ENCODE peak calls at places on chromosomes 7 and 10, in nine cellular contexts. One of them, this sample, is unnamed. For H3K4me1, the result is how much of the 10 kb centered on the place peaks cover.

GRCh38 chr10:13690281-13690825 is 103.6 kb downstream of the PRPF18 start:
- DNase-seq in body of pancreas: no peak
- DNase-seq in foreskin keratinocyte: peak
- DNase-seq in aorta: no peak
- DNase-seq in tibial nerve: no peak
- DNase-seq in CD4-positive, CD25-positive, alpha-beta regulatory T cell: no peak
- DNase-seq in GM23338: peak
- DNase-seq in mesenchymal stem cell: no peak
- DNase-seq in Caco-2: peak
- DNase-seq in this sample: no peak

GRCh38 chr10:110845756-110846620 is 25.7 kb upstream of the PDCD4 start:
- DNase-seq in foreskin keratinocyte: no peak
- DNase-seq in CD4-positive, CD25-positive, alpha-beta regulatory T cell: no peak
- DNase-seq in mesenchymal stem cell: no peak
- DNase-seq in tibial nerve: no peak
- DNase-seq in Caco-2: peak
- DNase-seq in GM23338: no peak
- DNase-seq in body of pancreas: peak
- DNase-seq in aorta: no peak
- DNase-seq in this sample: no peak

GRCh38 chr7:134449596-134450194 is 9.2 kb downstream of the AKR1B1 start:
- DNase-seq in body of pancreas: no peak
- DNase-seq in CD4-positive, CD25-positive, alpha-beta regulatory T cell: no peak
- DNase-seq in GM23338: no peak
- DNase-seq in Caco-2: no peak
- DNase-seq in aorta: no peak
- DNase-seq in foreskin keratinocyte: no peak
- DNase-seq in mesenchymal stem cell: peak
- DNase-seq in tibial nerve: no peak
- DNase-seq in this sample: no peak

GRCh38 chr10:79079074-79079397 is 10.3 kb downstream of the ZMIZ1 start:
- DNase-seq in Caco-2: no peak
- DNase-seq in body of pancreas: no peak
- DNase-seq in tibial nerve: no peak
- DNase-seq in mesenchymal stem cell: peak
- DNase-seq in CD4-positive, CD25-positive, alpha-beta regulatory T cell: no peak
- DNase-seq in aorta: no peak
- DNase-seq in foreskin keratinocyte: no peak
- DNase-seq in GM23338: no peak
- DNase-seq in this sample: no peak

GRCh38 chr7:8481752-8482446 is 48.5 kb downstream of the NXPH1 start:
- DNase-seq in mesenchymal stem cell: peak
- DNase-seq in Caco-2: no peak
- DNase-seq in tibial nerve: no peak
- DNase-seq in aorta: no peak
- DNase-seq in body of pancreas: no peak
- DNase-seq in GM23338: peak
- DNase-seq in CD4-positive, CD25-positive, alpha-beta regulatory T cell: no peak
- DNase-seq in foreskin keratinocyte: no peak
- DNase-seq in this sample: no peak

GRCh38 chr10:126917975-126918908 is 13.0 kb downstream of the DOCK1 start:
- DNase-seq in CD4-positive, CD25-positive, alpha-beta regulatory T cell: no peak
- DNase-seq in mesenchymal stem cell: no peak
- DNase-seq in Caco-2: no peak
- DNase-seq in GM23338: no peak
- DNase-seq in tibial nerve: no peak
- DNase-seq in foreskin keratinocyte: no peak
- DNase-seq in body of pancreas: no peak
- DNase-seq in aorta: no peak
- DNase-seq in this sample: no peak

GRCh38 chr10:78726171-78726570 is 342.6 kb upstream of the ZMIZ1 start:
- DNase-seq in GM23338: no peak
- DNase-seq in aorta: no peak
- DNase-seq in CD4-positive, CD25-positive, alpha-beta regulatory T cell: no peak
- DNase-seq in tibial nerve: no peak
- DNase-seq in mesenchymal stem cell: no peak
- DNase-seq in Caco-2: no peak
- DNase-seq in body of pancreas: no peak
- DNase-seq in foreskin keratinocyte: no peak
- DNase-seq in this sample: no peak

GRCh38 chr7:4132221-4132620 is 549.9 kb upstream of the FOXK1 start:
- DNase-seq in mesenchymal stem cell: no peak
- DNase-seq in Caco-2: no peak
- DNase-seq in tibial nerve: no peak
- DNase-seq in CD4-positive, CD25-positive, alpha-beta regulatory T cell: no peak
- DNase-seq in foreskin keratinocyte: no peak
- DNase-seq in GM23338: no peak
- DNase-seq in aorta: peak
- DNase-seq in body of pancreas: no peak
- DNase-seq in this sample: no peak

GRCh38 chr7:73703985-73704639 is 15.4 kb downstream of the STX1A start:
- DNase-seq in Caco-2: no peak
- DNase-seq in aorta: no peak
- DNase-seq in CD4-positive, CD25-positive, alpha-beta regulatory T cell: peak
- DNase-seq in foreskin keratinocyte: no peak
- DNase-seq in GM23338: peak
- DNase-seq in mesenchymal stem cell: peak
- DNase-seq in body of pancreas: no peak
- DNase-seq in tibial nerve: peak
- DNase-seq in this sample: no peak

GRCh38 chr7:4830176-4830575 is 31.7 kb downstream of the PAPOLB start:
- DNase-seq in mesenchymal stem cell: peak
- DNase-seq in GM23338: peak
- DNase-seq in Caco-2: peak
- DNase-seq in aorta: peak
- DNase-seq in foreskin keratinocyte: no peak
- DNase-seq in tibial nerve: peak
- DNase-seq in body of pancreas: peak
- DNase-seq in CD4-positive, CD25-positive, alpha-beta regulatory T cell: peak
- DNase-seq in this sample: peak

GRCh38 chr7:81094952-81095351 is 176.1 kb upstream of the SEMA3C start:
- DNase-seq in Caco-2: no peak
- DNase-seq in GM23338: no peak
- DNase-seq in aorta: no peak
- DNase-seq in foreskin keratinocyte: no peak
- DNase-seq in CD4-positive, CD25-positive, alpha-beta regulatory T cell: no peak
- DNase-seq in body of pancreas: no peak
- DNase-seq in tibial nerve: no peak
- DNase-seq in mesenchymal stem cell: no peak
- DNase-seq in this sample: no peak

GRCh38 chr10:18142151-18142550 is 1.9 kb downstream of the CACNB2 start:
- DNase-seq in GM23338: no peak
- DNase-seq in mesenchymal stem cell: no peak
- DNase-seq in tibial nerve: no peak
- DNase-seq in Caco-2: no peak
- DNase-seq in CD4-positive, CD25-positive, alpha-beta regulatory T cell: no peak
- DNase-seq in body of pancreas: no peak
- DNase-seq in aorta: no peak
- DNase-seq in foreskin keratinocyte: no peak
- DNase-seq in this sample: no peak

GRCh38 chr7:75639071-75639892 is 99.5 kb downstream of the HIP1 start:
- DNase-seq in body of pancreas: peak
- DNase-seq in tibial nerve: peak
- DNase-seq in Caco-2: peak
- DNase-seq in CD4-positive, CD25-positive, alpha-beta regulatory T cell: peak
- DNase-seq in GM23338: peak
- DNase-seq in mesenchymal stem cell: peak
- DNase-seq in aorta: peak
- DNase-seq in foreskin keratinocyte: peak
- DNase-seq in this sample: peak

GRCh38 chr10:119153041-119153440 is 12.5 kb downstream of the SFXN4 start:
- DNase-seq in GM23338: no peak
- DNase-seq in body of pancreas: no peak
- DNase-seq in tibial nerve: no peak
- DNase-seq in aorta: no peak
- DNase-seq in mesenchymal stem cell: no peak
- DNase-seq in CD4-positive, CD25-positive, alpha-beta regulatory T cell: no peak
- DNase-seq in Caco-2: no peak
- DNase-seq in foreskin keratinocyte: no peak
- DNase-seq in this sample: no peak

GRCh38 chr10:125468273-125468672 is 214.7 kb downstream of the TEX36 start:
- DNase-seq in aorta: no peak
- DNase-seq in body of pancreas: no peak
- DNase-seq in mesenchymal stem cell: no peak
- DNase-seq in foreskin keratinocyte: no peak
- DNase-seq in CD4-positive, CD25-positive, alpha-beta regulatory T cell: no peak
- DNase-seq in GM23338: no peak
- DNase-seq in tibial nerve: no peak
- DNase-seq in Caco-2: no peak
- DNase-seq in this sample: no peak

GRCh38 chr7:41984888-41985287 is 252.1 kb downstream of the GLI3 start:
- DNase-seq in foreskin keratinocyte: no peak
- DNase-seq in CD4-positive, CD25-positive, alpha-beta regulatory T cell: no peak
- DNase-seq in GM23338: no peak
- DNase-seq in mesenchymal stem cell: peak
- DNase-seq in body of pancreas: no peak
- DNase-seq in aorta: no peak
- DNase-seq in Caco-2: no peak
- DNase-seq in tibial nerve: no peak
- DNase-seq in this sample: no peak

GRCh38 chr10:6092731-6093130 is 3.9 kb downstream of the RBM17 start:
- DNase-seq in foreskin keratinocyte: no peak
- DNase-seq in tibial nerve: no peak
- DNase-seq in aorta: no peak
- DNase-seq in body of pancreas: no peak
- DNase-seq in CD4-positive, CD25-positive, alpha-beta regulatory T cell: no peak
- DNase-seq in Caco-2: no peak
- DNase-seq in mesenchymal stem cell: no peak
- DNase-seq in GM23338: no peak
- DNase-seq in this sample: no peak

GRCh38 chr10:3848768-3849643 is 64.0 kb upstream of the KLF6 start:
- DNase-seq in CD4-positive, CD25-positive, alpha-beta regulatory T cell: no peak
- DNase-seq in aorta: no peak
- DNase-seq in foreskin keratinocyte: peak
- DNase-seq in body of pancreas: no peak
- DNase-seq in mesenchymal stem cell: no peak
- DNase-seq in GM23338: no peak
- DNase-seq in Caco-2: no peak
- DNase-seq in tibial nerve: no peak
- DNase-seq in this sample: no peak

GRCh38 chr10:57707300-57707658 is 560.4 kb downstream of the IPMK start:
- DNase-seq in tibial nerve: no peak
- DNase-seq in CD4-positive, CD25-positive, alpha-beta regulatory T cell: no peak
- DNase-seq in body of pancreas: no peak
- DNase-seq in aorta: no peak
- DNase-seq in Caco-2: no peak
- DNase-seq in GM23338: no peak
- DNase-seq in mesenchymal stem cell: no peak
- DNase-seq in foreskin keratinocyte: no peak
- DNase-seq in this sample: no peak
- H3K4me1 ChIP-seq in tibial nerve: under half
- H3K4me1 ChIP-seq in CD4-positive, CD25-positive, alpha-beta regulatory T cell: under half
- H3K4me1 ChIP-seq in body of pancreas: under half
- H3K4me1 ChIP-seq in aorta: under half
- H3K4me1 ChIP-seq in Caco-2: under half
- H3K4me1 ChIP-seq in GM23338: under half
- H3K4me1 ChIP-seq in mesenchymal stem cell: under half
- H3K4me1 ChIP-seq in foreskin keratinocyte: under half
- H3K4me1 ChIP-seq in this sample: under half

GRCh38 chr10:1056326-1057105 is at the start of gene WDR37:
- DNase-seq in GM23338: peak
- DNase-seq in CD4-positive, CD25-positive, alpha-beta regulatory T cell: peak
- DNase-seq in tibial nerve: peak
- DNase-seq in Caco-2: peak
- DNase-seq in foreskin keratinocyte: peak
- DNase-seq in aorta: peak
- DNase-seq in body of pancreas: peak
- DNase-seq in mesenchymal stem cell: peak
- DNase-seq in this sample: peak

GRCh38 chr10:1058017-1058416 is 1.8 kb downstream of the WDR37 start:
- DNase-seq in CD4-positive, CD25-positive, alpha-beta regulatory T cell: no peak
- DNase-seq in mesenchymal stem cell: no peak
- DNase-seq in body of pancreas: no peak
- DNase-seq in foreskin keratinocyte: no peak
- DNase-seq in Caco-2: no peak
- DNase-seq in aorta: no peak
- DNase-seq in GM23338: no peak
- DNase-seq in tibial nerve: no peak
- DNase-seq in this sample: peak

GRCh38 chr10:1050555-1050954 is 1.6 kb upstream of the IDI1 start:
- DNase-seq in tibial nerve: no peak
- DNase-seq in body of pancreas: no peak
- DNase-seq in mesenchymal stem cell: peak
- DNase-seq in CD4-positive, CD25-positive, alpha-beta regulatory T cell: peak
- DNase-seq in foreskin keratinocyte: no peak
- DNase-seq in GM23338: peak
- DNase-seq in aorta: no peak
- DNase-seq in Caco-2: peak
- DNase-seq in this sample: no peak

GRCh38 chr10:1057106-1057657 is 997 bp downstream of the WDR37 start:
- DNase-seq in mesenchymal stem cell: peak
- DNase-seq in CD4-positive, CD25-positive, alpha-beta regulatory T cell: no peak
- DNase-seq in Caco-2: no peak
- DNase-seq in body of pancreas: no peak
- DNase-seq in foreskin keratinocyte: no peak
- DNase-seq in GM23338: peak
- DNase-seq in aorta: no peak
- DNase-seq in tibial nerve: no peak
- DNase-seq in this sample: no peak

DNA sequence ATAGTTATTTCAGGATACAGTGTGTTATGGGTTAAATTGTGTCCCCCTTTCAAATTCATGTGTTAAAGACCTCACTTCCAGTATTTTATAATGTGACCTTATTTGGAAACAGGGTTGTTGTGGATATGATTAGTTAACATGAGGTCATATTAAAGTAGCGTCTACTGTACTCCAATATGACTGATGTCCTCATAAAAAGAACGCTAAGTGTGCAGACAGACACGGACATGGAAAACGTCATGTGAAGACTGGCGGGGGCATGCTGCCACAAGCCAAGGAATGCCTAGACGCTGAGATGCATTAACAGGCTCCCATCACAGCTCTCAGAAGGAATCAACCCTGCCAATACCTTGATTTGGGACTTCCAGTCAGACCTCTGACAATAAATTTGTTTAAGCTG is 1.5 kb upstream of the WDR37 start:
- DNase-seq in mesenchymal stem cell: peak
- DNase-seq in CD4-positive, CD25-positive, alpha-beta regulatory T cell: no peak
- DNase-seq in foreskin keratinocyte: peak
- DNase-seq in tibial nerve: no peak
- DNase-seq in body of pancreas: no peak
- DNase-seq in aorta: no peak
- DNase-seq in Caco-2: no peak
- DNase-seq in GM23338: no peak
- DNase-seq in this sample: no peak
- H3K4me1 ChIP-seq in mesenchymal stem cell: under half
- H3K4me1 ChIP-seq in CD4-positive, CD25-positive, alpha-beta regulatory T cell: half or more
- H3K4me1 ChIP-seq in foreskin keratinocyte: under half
- H3K4me1 ChIP-seq in tibial nerve: under half
- H3K4me1 ChIP-seq in body of pancreas: half or more
- H3K4me1 ChIP-seq in aorta: under half
- H3K4me1 ChIP-seq in Caco-2: under half
- H3K4me1 ChIP-seq in GM23338: under half
- H3K4me1 ChIP-seq in this sample: half or more

GRCh38 chr10:69892436-69893215 is 90.9 kb downstream of the COL13A1 start:
- DNase-seq in GM23338: no peak
- DNase-seq in Caco-2: no peak
- DNase-seq in body of pancreas: no peak
- DNase-seq in mesenchymal stem cell: no peak
- DNase-seq in tibial nerve: no peak
- DNase-seq in aorta: no peak
- DNase-seq in CD4-positive, CD25-positive, alpha-beta regulatory T cell: no peak
- DNase-seq in foreskin keratinocyte: no peak
- DNase-seq in this sample: no peak
- H3K4me1 ChIP-seq in GM23338: under half
- H3K4me1 ChIP-seq in Caco-2: under half
- H3K4me1 ChIP-seq in body of pancreas: under half
- H3K4me1 ChIP-seq in mesenchymal stem cell: under half
- H3K4me1 ChIP-seq in tibial nerve: under half
- H3K4me1 ChIP-seq in aorta: under half
- H3K4me1 ChIP-seq in CD4-positive, CD25-positive, alpha-beta regulatory T cell: under half
- H3K4me1 ChIP-seq in foreskin keratinocyte: under half
- H3K4me1 ChIP-seq in this sample: under half

GRCh38 chr10:80183436-80183835 is 21.9 kb downstream of the ANXA11 start:
- DNase-seq in tibial nerve: no peak
- DNase-seq in GM23338: no peak
- DNase-seq in aorta: peak
- DNase-seq in CD4-positive, CD25-positive, alpha-beta regulatory T cell: no peak
- DNase-seq in foreskin keratinocyte: no peak
- DNase-seq in mesenchymal stem cell: no peak
- DNase-seq in body of pancreas: no peak
- DNase-seq in Caco-2: no peak
- DNase-seq in this sample: no peak
- H3K4me1 ChIP-seq in tibial nerve: under half
- H3K4me1 ChIP-seq in GM23338: under half
- H3K4me1 ChIP-seq in aorta: under half
- H3K4me1 ChIP-seq in CD4-positive, CD25-positive, alpha-beta regulatory T cell: half or more
- H3K4me1 ChIP-seq in foreskin keratinocyte: under half
- H3K4me1 ChIP-seq in mesenchymal stem cell: under half
- H3K4me1 ChIP-seq in body of pancreas: half or more
- H3K4me1 ChIP-seq in Caco-2: under half
- H3K4me1 ChIP-seq in this sample: half or more